ENCODE peak calls at places on chromosomes 6 and 20, in nine cellular contexts. X is suprapubic skin, V is transverse colon, U is H1, J is HepG2, F is tibial nerve, D is SK-N-SH, H is stomach, P is A549. S is an unnamed sample.

GRCh38 chr6:1499798-1500197 is 109.9 kb upstream of the FOXC1 start:
- DNase-seq in X (no peak), V (no peak), U (no peak), J (no peak), F (no peak), D (no peak), H (no peak), P (no peak), S (peak; percentile 30)

GRCh38 chr6:117547688-117548621 is 54.4 kb downstream of the GOPC start:
- DNase-seq in X (peak; percentile 73), V (peak; percentile 57), U (no peak), J (no peak), F (peak; percentile 34), D (peak; percentile 80), H (peak; percentile 32), P (no peak), S (peak; percentile 59)

GRCh38 chr20:56554869-56555268 is 21.8 kb downstream of the FAM209B start:
- DNase-seq in X (no peak), V (peak; percentile 29), U (no peak), J (peak; percentile 92), F (peak; percentile 23), D (no peak), H (no peak), P (peak; percentile 92), S (peak; percentile 18)

GRCh38 chr6:152750694-152751093 is at the start of gene VIP:
- DNase-seq in X (no peak), V (no peak), U (peak; percentile 36), J (peak; percentile 35), F (no peak), D (no peak), H (no peak), P (peak; percentile 16), S (no peak)

GRCh38 chr20:59217162-59217561 is 53.5 kb downstream of the ZNF831 start:
- DNase-seq in X (no peak), V (no peak), U (no peak), J (no peak), F (no peak), D (no peak), H (no peak), P (no peak), S (no peak)

GRCh38 chr20:41329435-41330342 is 10.9 kb upstream of the LPIN3 start:
- DNase-seq in X (peak; percentile 85), V (peak; percentile 64), U (no peak), J (peak; percentile 82), F (peak; percentile 73), D (no peak), H (peak; percentile 42), P (peak; percentile 65), S (peak; percentile 79)

GRCh38 chr6:170020041-170020583 is 268.7 kb downstream of the ERMARD start:
- DNase-seq in X (peak; percentile 75), V (no peak), U (no peak), J (no peak), F (no peak), D (no peak), H (peak; percentile 16), P (no peak), S (no peak)

GRCh38 chr20:9660236-9660868 is 146.0 kb downstream of the LAMP5 start:
- DNase-seq in X (no peak), V (no peak), U (no peak), J (peak; percentile 16), F (no peak), D (no peak), H (no peak), P (peak; percentile 17), S (no peak)

GRCh38 chr20:58021481-58021880 is 207.0 kb downstream of the ANKRD60 start:
- DNase-seq in X (peak; percentile 91), V (no peak), U (no peak), J (no peak), F (peak; percentile 50), D (peak; percentile 59), H (no peak), P (peak; percentile 42), S (no peak)

GRCh38 chr6:119269266-119270103 is 80.1 kb downstream of the MAN1A1 start:
- DNase-seq in X (no peak), V (no peak), U (no peak), J (no peak), F (no peak), D (no peak), H (no peak), P (no peak), S (no peak)

GRCh38 chr6:87155920-87156600 is 695 bp downstream of the ZNF292 start:
- DNase-seq in X (peak; percentile 79), V (peak; percentile 58), U (no peak), J (peak; percentile 39), F (peak; percentile 31), D (peak; percentile 60), H (peak; percentile 32), P (peak; percentile 32), S (peak; percentile 58)

GRCh38 chr6:53048431-53049195 is 16.6 kb upstream of the FBXO9 start:
- DNase-seq in X (no peak), V (no peak), U (no peak), J (peak; percentile 38), F (no peak), D (no peak), H (no peak), P (no peak), S (no peak)

DNA sequence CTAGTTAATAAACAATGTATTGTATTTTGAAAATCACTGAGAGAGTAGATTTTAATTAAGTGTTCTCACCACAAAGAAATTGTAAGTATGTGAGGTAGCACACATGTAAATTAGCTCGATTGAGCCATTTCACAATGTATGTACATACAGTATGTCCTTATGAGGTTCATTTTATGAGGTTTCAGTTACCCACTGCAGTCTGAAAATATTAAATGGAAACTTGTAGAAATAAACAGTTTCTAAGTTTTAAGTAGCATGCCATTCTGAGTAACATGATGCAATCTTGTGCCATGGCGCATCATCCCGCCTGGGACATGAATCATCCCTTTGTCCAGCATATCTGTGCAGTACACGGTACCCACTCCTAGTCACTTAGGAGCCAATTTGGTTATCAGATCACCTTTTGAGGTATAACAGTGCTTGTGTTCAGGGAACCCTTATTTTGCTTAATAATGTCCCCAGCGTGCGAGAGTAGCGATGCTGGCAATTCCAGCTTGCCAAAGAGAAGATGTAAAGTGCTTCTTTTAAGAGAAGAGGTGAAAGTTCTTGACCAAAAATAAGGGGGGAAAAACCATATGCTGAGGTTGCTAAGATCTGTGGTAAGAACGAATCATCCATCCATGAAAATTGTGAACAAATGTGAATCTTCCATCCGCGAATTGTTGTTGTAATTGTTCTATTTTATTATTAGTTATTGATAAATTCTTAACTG is 64.7 kb downstream of the KCNS1 start:
- DNase-seq in X (no peak), V (no peak), U (no peak), J (peak; percentile 23), F (no peak), D (no peak), H (no peak), P (peak; percentile 56), S (no peak)
- TF ChIP-seq EP300 in X (no peak), V (no peak), U (no peak), J (no peak), F (no peak), D (no peak), H (no peak), P (no peak), S (no peak)

GRCh38 chr6:113953346-113953745 is 17.6 kb downstream of the HDAC2 start:
- DNase-seq in X (no peak), V (no peak), U (no peak), J (no peak), F (no peak), D (no peak), H (no peak), P (no peak), S (no peak)
- TF ChIP-seq EP300 in X (no peak), V (no peak), U (no peak), J (no peak), F (no peak), D (no peak), H (no peak), P (no peak), S (no peak)

DNA sequence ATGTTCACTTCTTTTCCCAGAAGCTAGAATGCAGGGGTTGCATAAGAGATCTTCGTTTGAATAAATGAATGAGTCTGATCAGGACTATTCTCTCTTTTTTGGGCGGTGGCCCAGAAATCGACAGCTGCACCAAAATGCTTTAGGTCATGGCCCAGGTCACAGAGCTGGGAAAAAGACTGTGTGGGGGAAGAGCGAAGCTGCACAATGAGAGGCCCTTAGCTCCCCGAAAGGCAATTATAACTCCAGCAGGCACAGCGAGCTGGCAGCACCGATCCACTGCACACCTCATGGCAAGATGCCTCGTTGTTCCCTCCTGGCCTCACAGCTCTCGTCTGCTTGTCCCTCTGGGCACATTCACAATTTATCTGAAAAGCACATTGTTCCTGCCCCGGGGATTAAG is 69.2 kb downstream of the NRN1 start:
- DNase-seq in X (no peak), V (no peak), U (no peak), J (no peak), F (no peak), D (no peak), H (no peak), P (no peak), S (no peak)
- TF ChIP-seq EP300 in X (no peak), V (no peak), U (no peak), J (no peak), F (no peak), D (no peak), H (no peak), P (no peak), S (no peak)

GRCh38 chr6:41787219-41787917 is at the start of gene TOMM6:
- DNase-seq in X (peak; percentile 97), V (peak; percentile 97), U (peak; percentile 77), J (peak; percentile 92), F (peak; percentile 94), D (peak; percentile 91), H (peak; percentile 96), P (peak; percentile 94), S (peak; percentile 96)

GRCh38 chr6:41785254-41785653 is 2.2 kb upstream of the TOMM6 start:
- DNase-seq in X (no peak), V (no peak), U (no peak), J (no peak), F (no peak), D (no peak), H (peak; percentile 57), P (no peak), S (no peak)

GRCh38 chr6:41786451-41787218 is 859 bp upstream of the TOMM6 start:
- DNase-seq in X (peak; percentile 91), V (peak; percentile 93), U (no peak), J (peak; percentile 76), F (peak; percentile 77), D (peak; percentile 95), H (peak; percentile 92), P (peak; percentile 72), S (peak; percentile 91)

GRCh38 chr6:41784581-41785171 is 2.8 kb upstream of the TOMM6 start:
- DNase-seq in X (no peak), V (no peak), U (no peak), J (no peak), F (no peak), D (no peak), H (peak; percentile 69), P (no peak), S (no peak)

DNA sequence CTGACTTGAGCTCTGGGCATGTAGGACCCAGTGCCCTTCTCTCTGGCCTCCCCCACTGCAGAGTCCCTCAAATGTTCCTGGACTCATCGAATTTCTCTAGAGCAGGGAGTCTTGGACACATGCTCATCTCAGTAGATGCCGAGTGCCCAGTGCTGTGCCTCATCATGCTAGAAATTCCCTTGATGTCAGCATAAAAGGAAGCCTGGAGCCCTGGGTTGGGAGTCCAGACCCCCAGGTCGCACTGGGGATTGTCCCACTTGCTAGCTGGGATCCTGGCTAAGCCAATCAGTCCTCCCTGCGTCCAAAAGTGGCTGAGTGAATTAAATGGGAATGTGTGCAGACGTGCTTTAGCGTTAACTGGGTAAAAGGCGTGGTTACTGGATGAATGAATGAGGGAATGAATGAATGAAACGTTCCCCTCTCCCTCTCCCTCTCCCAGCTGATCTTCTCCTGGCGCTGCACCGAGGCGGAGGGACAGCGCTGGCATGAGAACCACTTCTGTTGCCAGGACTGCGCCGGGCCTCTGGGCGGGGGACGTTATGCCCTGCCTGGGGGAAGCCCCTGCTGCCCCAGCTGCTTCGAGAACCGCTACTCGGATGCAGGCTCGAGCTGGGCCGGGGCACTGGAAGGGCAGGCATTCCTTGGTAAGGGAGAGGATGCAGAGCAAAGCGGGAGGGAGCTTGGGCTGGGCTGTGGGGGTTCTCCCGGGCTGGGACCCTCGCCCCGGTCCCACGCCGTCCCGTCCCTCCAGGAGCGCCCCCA is 1.6 kb upstream of the TOMM6 start:
- DNase-seq in X (no peak), V (peak; percentile 22), U (no peak), J (no peak), F (no peak), D (no peak), H (no peak), P (no peak), S (no peak)
- TF ChIP-seq EP300 in X (no peak), V (no peak), U (no peak), J (no peak), F (no peak), D (no peak), H (no peak), P (no peak), S (no peak)